ENCODE peak calls at places on chromosome 1, in nine cellular contexts. B is ELF-1; H is RKO; Y is ureter; J is HT-29; V is Karpas-422; T is OCI-M1; U is dermis blood vessel endothelial cell; W is stimulated activated CD4-positive, alpha-beta T cell treated with anti-CD3 and anti-CD28 coated beads, TNF-alpha, amount 100 ng/mL, for 24 hours. K is an unnamed sample.

GRCh38 chr1:227734546-227734857 is 600 bp downstream of the JMJD4 start:
- DNase-seq in B (no peak), H (no peak), Y (no peak), J (peak), V (peak), T (peak), U (peak), W (no peak), K (no peak)

GRCh38 chr1:160068231-160068630 is 1.7 kb downstream of the KCNJ10 start:
- DNase-seq in B (no peak), H (no peak), Y (no peak), J (no peak), V (no peak), T (no peak), U (no peak), W (no peak), K (no peak)

GRCh38 chr1:219304227-219305226 is 130.8 kb downstream of the LYPLAL1 start:
- DNase-seq in B (no peak), H (peak), Y (no peak), J (peak), V (no peak), T (no peak), U (peak), W (no peak), K (no peak)

GRCh38 chr1:66349277-66349676 is 184.7 kb upstream of the SGIP1 start:
- DNase-seq in B (no peak), H (no peak), Y (no peak), J (no peak), V (no peak), T (no peak), U (peak), W (no peak), K (no peak)

GRCh38 chr1:103489881-103490280 is 35.6 kb upstream of the RNPC3 start:
- DNase-seq in B (no peak), H (peak), Y (no peak), J (no peak), V (no peak), T (peak), U (no peak), W (no peak), K (no peak)

GRCh38 chr1:235831148-235831547 is 35.6 kb downstream of the LYST start:
- DNase-seq in B (no peak), H (peak), Y (no peak), J (no peak), V (no peak), T (peak), U (no peak), W (peak), K (no peak)

GRCh38 chr1:31755197-31755611 is 8.9 kb downstream of the ADGRB2 start:
- DNase-seq in B (peak), H (no peak), Y (no peak), J (no peak), V (no peak), T (no peak), U (no peak), W (no peak), K (no peak)

GRCh38 chr1:78114034-78114956 is 68.5 kb downstream of the GIPC2 start:
- DNase-seq in B (peak), H (peak), Y (peak), J (peak), V (peak), T (peak), U (peak), W (peak), K (peak)

GRCh38 chr1:1153874-1154273 is 19.8 kb upstream of the TTLL10 start:
- DNase-seq in B (no peak), H (no peak), Y (no peak), J (no peak), V (no peak), T (no peak), U (no peak), W (no peak), K (no peak)

GRCh38 chr1:29398431-29398830 is 162.1 kb downstream of the PTPRU start:
- DNase-seq in B (no peak), H (no peak), Y (no peak), J (no peak), V (no peak), T (no peak), U (no peak), W (no peak), K (no peak)

GRCh38 chr1:13737388-13737787 is 37.4 kb downstream of the PRDM2 start:
- DNase-seq in B (no peak), H (no peak), Y (no peak), J (no peak), V (no peak), T (no peak), U (no peak), W (no peak), K (no peak)

GRCh38 chr1:78743626-78744025 is 94.0 kb downstream of the IFI44 start:
- DNase-seq in B (no peak), H (peak), Y (no peak), J (no peak), V (no peak), T (peak), U (no peak), W (no peak), K (no peak)

GRCh38 chr1:24391882-24392603 is 21.5 kb downstream of the STPG1 start:
- DNase-seq in B (peak), H (peak), Y (no peak), J (peak), V (peak), T (peak), U (peak), W (peak), K (peak)

GRCh38 chr1:175742790-175743459 is 470 bp downstream of the TNR start:
- DNase-seq in B (peak), H (peak), Y (no peak), J (peak), V (peak), T (peak), U (peak), W (no peak), K (no peak)